ENCODE peak calls at places on chromosomes 6 and 20, in nine cellular contexts. One of them, this sample, is unnamed. For H3K4me1 and H3K9me3, the result is how much of the 10 kb centered on the place peaks cover.

GRCh38 chr6:30779850-30780641 is 35.7 kb upstream of the IER3 start:
- DNase-seq in fibroblast of lung: no peak
- DNase-seq in mammary epithelial cell: no peak
- DNase-seq in naive thymus-derived CD4-positive, alpha-beta T cell: no peak
- DNase-seq in CD8-positive, alpha-beta T cell: no peak
- DNase-seq in stomach: no peak
- DNase-seq in pancreas: no peak
- DNase-seq in lower lobe of right lung: no peak
- DNase-seq in suprapubic skin: no peak
- DNase-seq in this sample: no peak

GRCh38 chr6:22906091-22906549 is 336.8 kb downstream of the HDGFL1 start:
- DNase-seq in fibroblast of lung: peak
- DNase-seq in stomach: no peak
- DNase-seq in mammary epithelial cell: peak
- DNase-seq in naive thymus-derived CD4-positive, alpha-beta T cell: no peak
- DNase-seq in lower lobe of right lung: no peak
- DNase-seq in suprapubic skin: no peak
- DNase-seq in CD8-positive, alpha-beta T cell: no peak
- DNase-seq in pancreas: no peak
- DNase-seq in this sample: no peak

GRCh38 chr6:106510090-106510970 is 119.0 kb downstream of the RTN4IP1 start:
- DNase-seq in mammary epithelial cell: peak
- DNase-seq in pancreas: peak
- DNase-seq in fibroblast of lung: peak
- DNase-seq in CD8-positive, alpha-beta T cell: peak
- DNase-seq in stomach: peak
- DNase-seq in suprapubic skin: peak
- DNase-seq in naive thymus-derived CD4-positive, alpha-beta T cell: peak
- DNase-seq in lower lobe of right lung: peak
- DNase-seq in this sample: peak

GRCh38 chr6:35893246-35893645 is 27.7 kb downstream of the SRPK1 start:
- DNase-seq in mammary epithelial cell: no peak
- DNase-seq in CD8-positive, alpha-beta T cell: no peak
- DNase-seq in suprapubic skin: no peak
- DNase-seq in pancreas: no peak
- DNase-seq in stomach: no peak
- DNase-seq in lower lobe of right lung: no peak
- DNase-seq in fibroblast of lung: peak
- DNase-seq in naive thymus-derived CD4-positive, alpha-beta T cell: no peak
- DNase-seq in this sample: no peak

GRCh38 chr6:31070711-31071197 is 41.6 kb downstream of the C6orf15 start:
- DNase-seq in fibroblast of lung: peak
- DNase-seq in naive thymus-derived CD4-positive, alpha-beta T cell: no peak
- DNase-seq in lower lobe of right lung: no peak
- DNase-seq in mammary epithelial cell: peak
- DNase-seq in pancreas: peak
- DNase-seq in CD8-positive, alpha-beta T cell: no peak
- DNase-seq in stomach: peak
- DNase-seq in suprapubic skin: no peak
- DNase-seq in this sample: no peak

GRCh38 chr20:64131406-64131805 is 24.0 kb upstream of the NPBWR2 start:
- DNase-seq in lower lobe of right lung: peak
- DNase-seq in fibroblast of lung: no peak
- DNase-seq in stomach: no peak
- DNase-seq in CD8-positive, alpha-beta T cell: no peak
- DNase-seq in mammary epithelial cell: peak
- DNase-seq in pancreas: no peak
- DNase-seq in suprapubic skin: peak
- DNase-seq in naive thymus-derived CD4-positive, alpha-beta T cell: no peak
- DNase-seq in this sample: peak

GRCh38 chr6:47195251-47195650 is 114.5 kb downstream of the TNFRSF21 start:
- DNase-seq in fibroblast of lung: no peak
- DNase-seq in stomach: no peak
- DNase-seq in mammary epithelial cell: no peak
- DNase-seq in suprapubic skin: no peak
- DNase-seq in pancreas: no peak
- DNase-seq in naive thymus-derived CD4-positive, alpha-beta T cell: no peak
- DNase-seq in CD8-positive, alpha-beta T cell: no peak
- DNase-seq in lower lobe of right lung: no peak
- DNase-seq in this sample: no peak

GRCh38 chr20:44017905-44018683 is 103.4 kb downstream of the TOX2 start:
- DNase-seq in CD8-positive, alpha-beta T cell: no peak
- DNase-seq in lower lobe of right lung: peak
- DNase-seq in mammary epithelial cell: peak
- DNase-seq in naive thymus-derived CD4-positive, alpha-beta T cell: no peak
- DNase-seq in fibroblast of lung: peak
- DNase-seq in suprapubic skin: no peak
- DNase-seq in pancreas: peak
- DNase-seq in stomach: peak
- DNase-seq in this sample: peak

GRCh38 chr20:24628985-24629384 is 159.6 kb downstream of the SYNDIG1 start:
- DNase-seq in stomach: no peak
- DNase-seq in suprapubic skin: peak
- DNase-seq in naive thymus-derived CD4-positive, alpha-beta T cell: no peak
- DNase-seq in CD8-positive, alpha-beta T cell: no peak
- DNase-seq in lower lobe of right lung: no peak
- DNase-seq in pancreas: no peak
- DNase-seq in mammary epithelial cell: no peak
- DNase-seq in fibroblast of lung: no peak
- DNase-seq in this sample: no peak

GRCh38 chr20:50242863-50243609 is 52.4 kb downstream of the CEBPB start:
- DNase-seq in naive thymus-derived CD4-positive, alpha-beta T cell: no peak
- DNase-seq in lower lobe of right lung: no peak
- DNase-seq in stomach: peak
- DNase-seq in mammary epithelial cell: peak
- DNase-seq in fibroblast of lung: peak
- DNase-seq in CD8-positive, alpha-beta T cell: no peak
- DNase-seq in pancreas: peak
- DNase-seq in suprapubic skin: no peak
- DNase-seq in this sample: no peak

GRCh38 chr6:122043421-122043820 is 356.0 kb upstream of the HSF2 start:
- DNase-seq in stomach: no peak
- DNase-seq in pancreas: no peak
- DNase-seq in CD8-positive, alpha-beta T cell: no peak
- DNase-seq in suprapubic skin: no peak
- DNase-seq in lower lobe of right lung: no peak
- DNase-seq in mammary epithelial cell: no peak
- DNase-seq in naive thymus-derived CD4-positive, alpha-beta T cell: no peak
- DNase-seq in fibroblast of lung: peak
- DNase-seq in this sample: no peak

GRCh38 chr20:13626724-13627123 is 12.0 kb downstream of the TASP1 start:
- DNase-seq in pancreas: no peak
- DNase-seq in naive thymus-derived CD4-positive, alpha-beta T cell: no peak
- DNase-seq in stomach: no peak
- DNase-seq in mammary epithelial cell: no peak
- DNase-seq in suprapubic skin: no peak
- DNase-seq in lower lobe of right lung: no peak
- DNase-seq in CD8-positive, alpha-beta T cell: no peak
- DNase-seq in fibroblast of lung: no peak
- DNase-seq in this sample: no peak

GRCh38 chr6:138815221-138815620 is 19.3 kb downstream of the ECT2L start:
- DNase-seq in pancreas: no peak
- DNase-seq in stomach: no peak
- DNase-seq in fibroblast of lung: no peak
- DNase-seq in lower lobe of right lung: no peak
- DNase-seq in suprapubic skin: no peak
- DNase-seq in CD8-positive, alpha-beta T cell: no peak
- DNase-seq in mammary epithelial cell: no peak
- DNase-seq in naive thymus-derived CD4-positive, alpha-beta T cell: no peak
- DNase-seq in this sample: no peak

GRCh38 chr6:43455034-43455747 is at the start of gene DLK2:
- DNase-seq in suprapubic skin: no peak
- DNase-seq in stomach: no peak
- DNase-seq in lower lobe of right lung: no peak
- DNase-seq in pancreas: no peak
- DNase-seq in fibroblast of lung: no peak
- DNase-seq in CD8-positive, alpha-beta T cell: peak
- DNase-seq in mammary epithelial cell: no peak
- DNase-seq in naive thymus-derived CD4-positive, alpha-beta T cell: peak
- DNase-seq in this sample: peak

GRCh38 chr6:121691126-121691540 is 255.7 kb downstream of the GJA1 start:
- DNase-seq in stomach: no peak
- DNase-seq in fibroblast of lung: peak
- DNase-seq in lower lobe of right lung: no peak
- DNase-seq in naive thymus-derived CD4-positive, alpha-beta T cell: no peak
- DNase-seq in mammary epithelial cell: no peak
- DNase-seq in suprapubic skin: no peak
- DNase-seq in pancreas: no peak
- DNase-seq in CD8-positive, alpha-beta T cell: no peak
- DNase-seq in this sample: no peak

GRCh38 chr20:51695574-51696303 is 72.5 kb downstream of the ATP9A start:
- DNase-seq in suprapubic skin: no peak
- DNase-seq in stomach: peak
- DNase-seq in CD8-positive, alpha-beta T cell: no peak
- DNase-seq in mammary epithelial cell: peak
- DNase-seq in fibroblast of lung: peak
- DNase-seq in pancreas: no peak
- DNase-seq in naive thymus-derived CD4-positive, alpha-beta T cell: no peak
- DNase-seq in lower lobe of right lung: no peak
- DNase-seq in this sample: no peak

GRCh38 chr6:90940812-90941481 is 354.1 kb upstream of the MAP3K7 start:
- DNase-seq in fibroblast of lung: peak
- DNase-seq in naive thymus-derived CD4-positive, alpha-beta T cell: peak
- DNase-seq in lower lobe of right lung: no peak
- DNase-seq in stomach: no peak
- DNase-seq in suprapubic skin: no peak
- DNase-seq in CD8-positive, alpha-beta T cell: no peak
- DNase-seq in mammary epithelial cell: peak
- DNase-seq in pancreas: no peak
- DNase-seq in this sample: no peak

GRCh38 chr6:73028124-73028766 is 197.1 kb downstream of the KHDC1L start:
- DNase-seq in pancreas: no peak
- DNase-seq in stomach: no peak
- DNase-seq in naive thymus-derived CD4-positive, alpha-beta T cell: no peak
- DNase-seq in CD8-positive, alpha-beta T cell: no peak
- DNase-seq in suprapubic skin: no peak
- DNase-seq in fibroblast of lung: no peak
- DNase-seq in mammary epithelial cell: no peak
- DNase-seq in lower lobe of right lung: no peak
- DNase-seq in this sample: no peak

GRCh38 chr6:111765681-111766523 is 107.3 kb downstream of the FYN start:
- DNase-seq in naive thymus-derived CD4-positive, alpha-beta T cell: no peak
- DNase-seq in lower lobe of right lung: no peak
- DNase-seq in stomach: no peak
- DNase-seq in CD8-positive, alpha-beta T cell: no peak
- DNase-seq in mammary epithelial cell: no peak
- DNase-seq in pancreas: no peak
- DNase-seq in fibroblast of lung: peak
- DNase-seq in suprapubic skin: no peak
- DNase-seq in this sample: no peak

GRCh38 chr6:90106449-90106848 is 190.2 kb downstream of the BACH2 start:
- DNase-seq in pancreas: no peak
- DNase-seq in naive thymus-derived CD4-positive, alpha-beta T cell: no peak
- DNase-seq in suprapubic skin: no peak
- DNase-seq in CD8-positive, alpha-beta T cell: no peak
- DNase-seq in stomach: no peak
- DNase-seq in mammary epithelial cell: no peak
- DNase-seq in lower lobe of right lung: no peak
- DNase-seq in fibroblast of lung: no peak
- DNase-seq in this sample: no peak

GRCh38 chr6:130968486-130968885 is 94.6 kb downstream of the EPB41L2 start:
- DNase-seq in naive thymus-derived CD4-positive, alpha-beta T cell: no peak
- DNase-seq in CD8-positive, alpha-beta T cell: no peak
- DNase-seq in fibroblast of lung: peak
- DNase-seq in mammary epithelial cell: no peak
- DNase-seq in stomach: no peak
- DNase-seq in pancreas: no peak
- DNase-seq in lower lobe of right lung: no peak
- DNase-seq in suprapubic skin: no peak
- DNase-seq in this sample: no peak
- H3K4me3 ChIP-seq in naive thymus-derived CD4-positive, alpha-beta T cell: no peak
- H3K4me3 ChIP-seq in CD8-positive, alpha-beta T cell: no peak
- H3K4me3 ChIP-seq in fibroblast of lung: peak
- H3K4me3 ChIP-seq in mammary epithelial cell: no peak
- H3K4me3 ChIP-seq in stomach: peak
- H3K4me3 ChIP-seq in pancreas: no peak
- H3K4me3 ChIP-seq in lower lobe of right lung: peak
- H3K4me3 ChIP-seq in suprapubic skin: no peak
- H3K4me3 ChIP-seq in this sample: peak

DNA sequence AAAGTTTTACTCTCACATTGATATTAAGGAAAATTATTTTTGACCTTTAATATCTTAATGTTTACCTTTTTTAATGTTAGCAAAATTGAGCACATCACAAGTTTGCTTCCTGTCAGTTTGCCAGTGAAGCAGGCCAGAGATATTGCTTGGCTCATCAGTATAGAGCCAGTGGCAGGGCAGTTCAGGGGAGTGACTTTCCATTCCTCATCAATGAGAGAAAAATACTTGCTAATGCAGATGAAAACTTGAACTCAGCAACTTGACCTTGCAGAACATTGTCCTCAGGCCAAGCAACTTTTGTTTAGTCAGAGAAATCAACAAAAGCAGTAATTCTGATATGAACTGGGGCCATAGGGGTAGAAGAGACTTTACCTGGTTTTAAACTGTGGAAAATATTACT is 6.9 kb downstream of the TAB2 start:
- DNase-seq in naive thymus-derived CD4-positive, alpha-beta T cell: no peak
- DNase-seq in lower lobe of right lung: no peak
- DNase-seq in fibroblast of lung: no peak
- DNase-seq in CD8-positive, alpha-beta T cell: no peak
- DNase-seq in pancreas: no peak
- DNase-seq in suprapubic skin: no peak
- DNase-seq in stomach: no peak
- DNase-seq in mammary epithelial cell: no peak
- DNase-seq in this sample: no peak
- H3K4me1 ChIP-seq in naive thymus-derived CD4-positive, alpha-beta T cell: half or more
- H3K4me1 ChIP-seq in lower lobe of right lung: half or more
- H3K4me1 ChIP-seq in fibroblast of lung: under half
- H3K4me1 ChIP-seq in CD8-positive, alpha-beta T cell: half or more
- H3K4me1 ChIP-seq in pancreas: half or more
- H3K4me1 ChIP-seq in suprapubic skin: under half
- H3K4me1 ChIP-seq in stomach: under half
- H3K4me1 ChIP-seq in mammary epithelial cell: under half
- H3K4me1 ChIP-seq in this sample: under half

GRCh38 chr6:170085475-170086401 is 205.1 kb downstream of the DLL1 start:
- DNase-seq in stomach: peak
- DNase-seq in mammary epithelial cell: no peak
- DNase-seq in lower lobe of right lung: peak
- DNase-seq in suprapubic skin: peak
- DNase-seq in fibroblast of lung: no peak
- DNase-seq in pancreas: peak
- DNase-seq in naive thymus-derived CD4-positive, alpha-beta T cell: no peak
- DNase-seq in CD8-positive, alpha-beta T cell: no peak
- DNase-seq in this sample: peak
- H3K9me3 ChIP-seq in stomach: under half
- H3K9me3 ChIP-seq in mammary epithelial cell: under half
- H3K9me3 ChIP-seq in lower lobe of right lung: under half
- H3K9me3 ChIP-seq in suprapubic skin: under half
- H3K9me3 ChIP-seq in fibroblast of lung: under half
- H3K9me3 ChIP-seq in pancreas: under half
- H3K9me3 ChIP-seq in naive thymus-derived CD4-positive, alpha-beta T cell: under half
- H3K9me3 ChIP-seq in CD8-positive, alpha-beta T cell: under half
- H3K9me3 ChIP-seq in this sample: under half

DNA sequence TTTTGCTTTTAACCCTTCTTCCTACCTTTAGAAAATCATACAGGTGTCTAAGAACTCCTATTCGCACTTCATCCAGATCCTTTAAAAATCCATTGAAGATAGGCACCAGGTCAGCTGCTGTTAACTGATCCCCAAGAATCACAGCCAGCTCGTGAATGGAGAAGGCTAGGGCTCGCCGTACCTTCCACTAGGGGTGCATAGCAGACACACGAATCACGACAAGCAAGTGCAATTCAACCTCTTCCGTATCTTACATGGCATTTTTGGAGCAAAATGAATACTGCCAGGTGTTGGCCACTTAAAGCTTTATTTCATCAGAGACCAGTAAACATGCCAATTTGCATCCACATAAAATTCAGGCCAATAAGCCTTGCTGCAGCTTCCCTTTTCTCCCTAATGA is 10.8 kb upstream of the ANKRD60 start:
- DNase-seq in stomach: no peak
- DNase-seq in lower lobe of right lung: no peak
- DNase-seq in fibroblast of lung: peak
- DNase-seq in naive thymus-derived CD4-positive, alpha-beta T cell: no peak
- DNase-seq in mammary epithelial cell: no peak
- DNase-seq in suprapubic skin: no peak
- DNase-seq in pancreas: no peak
- DNase-seq in CD8-positive, alpha-beta T cell: no peak
- DNase-seq in this sample: no peak
- H3K4me3 ChIP-seq in stomach: no peak
- H3K4me3 ChIP-seq in lower lobe of right lung: no peak
- H3K4me3 ChIP-seq in fibroblast of lung: no peak
- H3K4me3 ChIP-seq in naive thymus-derived CD4-positive, alpha-beta T cell: no peak
- H3K4me3 ChIP-seq in mammary epithelial cell: no peak
- H3K4me3 ChIP-seq in suprapubic skin: no peak
- H3K4me3 ChIP-seq in pancreas: no peak
- H3K4me3 ChIP-seq in CD8-positive, alpha-beta T cell: no peak
- H3K4me3 ChIP-seq in this sample: no peak